ENCODE peak calls at places on chromosomes 2 and 18, in six cellular contexts. One of them, this sample, is unnamed.

GRCh38 chr18:11322006-11322405 is 172.6 kb upstream of the PIEZO2 start:
- DNase-seq in kidney epithelial cell: no peak
- DNase-seq in H54: no peak
- DNase-seq in stromal cell of bone marrow: no peak
- DNase-seq in activated naive CD4-positive, alpha-beta T cell treated with anti-CD3 and anti-CD28 coated beads, Interleukin-2, amount 50 U/mL, for 72 hours: no peak
- DNase-seq in stimulated activated naive B cell treated with anti-CD40 and anti-IgM and Interleukin-4, amounts not matched to agents 10 μg/mL and 1 μg/mL and 100 μg/mL, for 72 hours: no peak
- DNase-seq in this sample: no peak

GRCh38 chr2:29563697-29564096 is 357.7 kb downstream of the ALK start:
- DNase-seq in kidney epithelial cell: no peak
- DNase-seq in activated naive CD4-positive, alpha-beta T cell treated with anti-CD3 and anti-CD28 coated beads, Interleukin-2, amount 50 U/mL, for 72 hours: no peak
- DNase-seq in H54: no peak
- DNase-seq in stromal cell of bone marrow: no peak
- DNase-seq in stimulated activated naive B cell treated with anti-CD40 and anti-IgM and Interleukin-4, amounts not matched to agents 10 μg/mL and 1 μg/mL and 100 μg/mL, for 72 hours: no peak
- DNase-seq in this sample: no peak

GRCh38 chr2:217370391-217370790 is 510.5 kb upstream of the TNP1 start:
- DNase-seq in activated naive CD4-positive, alpha-beta T cell treated with anti-CD3 and anti-CD28 coated beads, Interleukin-2, amount 50 U/mL, for 72 hours: no peak
- DNase-seq in H54: no peak
- DNase-seq in stromal cell of bone marrow: peak
- DNase-seq in kidney epithelial cell: peak
- DNase-seq in stimulated activated naive B cell treated with anti-CD40 and anti-IgM and Interleukin-4, amounts not matched to agents 10 μg/mL and 1 μg/mL and 100 μg/mL, for 72 hours: no peak
- DNase-seq in this sample: peak

GRCh38 chr2:26891-27290 is 19.4 kb downstream of the FAM110C start:
- DNase-seq in stimulated activated naive B cell treated with anti-CD40 and anti-IgM and Interleukin-4, amounts not matched to agents 10 μg/mL and 1 μg/mL and 100 μg/mL, for 72 hours: no peak
- DNase-seq in H54: no peak
- DNase-seq in activated naive CD4-positive, alpha-beta T cell treated with anti-CD3 and anti-CD28 coated beads, Interleukin-2, amount 50 U/mL, for 72 hours: no peak
- DNase-seq in stromal cell of bone marrow: no peak
- DNase-seq in kidney epithelial cell: no peak
- DNase-seq in this sample: no peak

GRCh38 chr2:60534034-60534393 is 19.4 kb downstream of the BCL11A start:
- DNase-seq in stimulated activated naive B cell treated with anti-CD40 and anti-IgM and Interleukin-4, amounts not matched to agents 10 μg/mL and 1 μg/mL and 100 μg/mL, for 72 hours: no peak
- DNase-seq in kidney epithelial cell: no peak
- DNase-seq in activated naive CD4-positive, alpha-beta T cell treated with anti-CD3 and anti-CD28 coated beads, Interleukin-2, amount 50 U/mL, for 72 hours: no peak
- DNase-seq in H54: no peak
- DNase-seq in stromal cell of bone marrow: no peak
- DNase-seq in this sample: no peak

GRCh38 chr2:31131871-31132270 is 6.4 kb downstream of the GALNT14 start:
- DNase-seq in H54: no peak
- DNase-seq in stromal cell of bone marrow: no peak
- DNase-seq in kidney epithelial cell: no peak
- DNase-seq in stimulated activated naive B cell treated with anti-CD40 and anti-IgM and Interleukin-4, amounts not matched to agents 10 μg/mL and 1 μg/mL and 100 μg/mL, for 72 hours: no peak
- DNase-seq in activated naive CD4-positive, alpha-beta T cell treated with anti-CD3 and anti-CD28 coated beads, Interleukin-2, amount 50 U/mL, for 72 hours: no peak
- DNase-seq in this sample: no peak

GRCh38 chr18:63320690-63321265 is 1.2 kb upstream of the BCL2 start:
- DNase-seq in kidney epithelial cell: no peak
- DNase-seq in stromal cell of bone marrow: no peak
- DNase-seq in stimulated activated naive B cell treated with anti-CD40 and anti-IgM and Interleukin-4, amounts not matched to agents 10 μg/mL and 1 μg/mL and 100 μg/mL, for 72 hours: peak
- DNase-seq in activated naive CD4-positive, alpha-beta T cell treated with anti-CD3 and anti-CD28 coated beads, Interleukin-2, amount 50 U/mL, for 72 hours: peak
- DNase-seq in H54: no peak
- DNase-seq in this sample: no peak

GRCh38 chr2:55099878-55100820 is 49.9 kb upstream of the RTN4 start:
- DNase-seq in kidney epithelial cell: no peak
- DNase-seq in stromal cell of bone marrow: peak
- DNase-seq in stimulated activated naive B cell treated with anti-CD40 and anti-IgM and Interleukin-4, amounts not matched to agents 10 μg/mL and 1 μg/mL and 100 μg/mL, for 72 hours: no peak
- DNase-seq in activated naive CD4-positive, alpha-beta T cell treated with anti-CD3 and anti-CD28 coated beads, Interleukin-2, amount 50 U/mL, for 72 hours: no peak
- DNase-seq in H54: no peak
- DNase-seq in this sample: peak

GRCh38 chr2:217837001-217837491 is 165.7 kb downstream of the TNS1 start:
- DNase-seq in H54: no peak
- DNase-seq in kidney epithelial cell: no peak
- DNase-seq in activated naive CD4-positive, alpha-beta T cell treated with anti-CD3 and anti-CD28 coated beads, Interleukin-2, amount 50 U/mL, for 72 hours: no peak
- DNase-seq in stimulated activated naive B cell treated with anti-CD40 and anti-IgM and Interleukin-4, amounts not matched to agents 10 μg/mL and 1 μg/mL and 100 μg/mL, for 72 hours: no peak
- DNase-seq in stromal cell of bone marrow: peak
- DNase-seq in this sample: no peak

GRCh38 chr18:35753306-35753910 is 171.9 kb downstream of the GALNT1 start:
- DNase-seq in stromal cell of bone marrow: no peak
- DNase-seq in kidney epithelial cell: no peak
- DNase-seq in H54: no peak
- DNase-seq in activated naive CD4-positive, alpha-beta T cell treated with anti-CD3 and anti-CD28 coated beads, Interleukin-2, amount 50 U/mL, for 72 hours: no peak
- DNase-seq in stimulated activated naive B cell treated with anti-CD40 and anti-IgM and Interleukin-4, amounts not matched to agents 10 μg/mL and 1 μg/mL and 100 μg/mL, for 72 hours: no peak
- DNase-seq in this sample: no peak

GRCh38 chr18:36130039-36130831 is 536 bp downstream of the ELP2 start:
- DNase-seq in kidney epithelial cell: no peak
- DNase-seq in activated naive CD4-positive, alpha-beta T cell treated with anti-CD3 and anti-CD28 coated beads, Interleukin-2, amount 50 U/mL, for 72 hours: no peak
- DNase-seq in H54: no peak
- DNase-seq in stromal cell of bone marrow: no peak
- DNase-seq in stimulated activated naive B cell treated with anti-CD40 and anti-IgM and Interleukin-4, amounts not matched to agents 10 μg/mL and 1 μg/mL and 100 μg/mL, for 72 hours: no peak
- DNase-seq in this sample: no peak

This sample was measured in epithelial cell of proximal tubule.